ENCODE peak calls at places on chromosomes 11 and 22, in ten cellular contexts. S is stomach, O is transverse colon, J is upper lobe of left lung, D is tibial nerve, W is ovary, H is A549, A is GM12878, Z is sigmoid colon, C is K562. Y is an unnamed sample.

GRCh38 chr11:44622721-44623258 is 57.3 kb downstream of the CD82 start:
- DNase-seq in S (peak; percentile 10), O (no peak), J (no peak), D (no peak), W (peak; percentile 10), H (no peak), A (no peak), Z (peak; percentile 46), C (no peak), Y (peak; percentile 50)

GRCh38 chr11:35321532-35322320 is 97.6 kb downstream of the SLC1A2 start:
- DNase-seq in S (no peak), O (no peak), J (no peak), D (no peak), W (no peak), H (no peak), A (no peak), Z (no peak), C (no peak), Y (no peak)

GRCh38 chr22:42202048-42202447 is 68.4 kb downstream of the TCF20 start:
- DNase-seq in S (no peak), O (no peak), J (no peak), D (no peak), W (no peak), H (no peak), A (no peak), Z (no peak), C (no peak), Y (no peak)

GRCh38 chr11:104476454-104476853 is 312.5 kb upstream of the PDGFD start:
- DNase-seq in S (no peak), O (no peak), J (no peak), D (no peak), W (no peak), H (no peak), A (no peak), Z (no peak), C (no peak), Y (no peak)

GRCh38 chr11:75768112-75768908 is at the start of gene DGAT2:
- DNase-seq in S (peak; percentile 82), O (peak; percentile 80), J (peak; percentile 97), D (peak; percentile 29), W (peak; percentile 78), H (peak; percentile 73), A (peak; percentile 47), Z (peak; percentile 76), C (peak; percentile 94), Y (peak; percentile 85)

GRCh38 chr11:69948256-69949141 is 129.3 kb upstream of the FGF3 start:
- DNase-seq in S (peak; percentile 65), O (peak; percentile 48), J (no peak), D (no peak), W (no peak), H (peak; percentile 83), A (no peak), Z (no peak), C (peak; percentile 91), Y (no peak)

GRCh38 chr11:131815631-131816030 is 445.2 kb downstream of the NTM start:
- DNase-seq in S (no peak), O (no peak), J (peak; percentile 44), D (no peak), W (no peak), H (no peak), A (no peak), Z (no peak), C (no peak), Y (no peak)

GRCh38 chr11:104918113-104918824 is 20.0 kb upstream of the CASP12 start:
- DNase-seq in S (no peak), O (no peak), J (no peak), D (no peak), W (no peak), H (no peak), A (no peak), Z (no peak), C (no peak), Y (no peak)

GRCh38 chr11:76206327-76207081 is at the start of gene WNT11:
- DNase-seq in S (peak; percentile 71), O (peak; percentile 82), J (peak; percentile 93), D (no peak), W (peak; percentile 65), H (peak; percentile 35), A (no peak), Z (no peak), C (peak; percentile 85), Y (no peak)

GRCh38 chr11:32893091-32893946 is 708 bp downstream of the QSER1 start:
- DNase-seq in S (peak; percentile 43), O (peak; percentile 55), J (peak; percentile 92), D (peak; percentile 29), W (peak; percentile 79), H (peak; percentile 65), A (no peak), Z (peak; percentile 68), C (peak; percentile 84), Y (peak; percentile 75)

GRCh38 chr11:126712017-126712625 is 288.4 kb downstream of the KIRREL3 start:
- DNase-seq in S (no peak), O (no peak), J (peak; percentile 57), D (no peak), W (no peak), H (no peak), A (no peak), Z (no peak), C (peak; percentile 31), Y (no peak)

GRCh38 chr22:35697142-35697541 is 20.5 kb upstream of the APOL5 start:
- DNase-seq in S (no peak), O (no peak), J (peak; percentile 8), D (no peak), W (no peak), H (no peak), A (no peak), Z (no peak), C (no peak), Y (no peak)

GRCh38 chr22:50728523-50728931 is 9.5 kb upstream of the ACR start:
- DNase-seq in S (no peak), O (no peak), J (no peak), D (peak; percentile 2), W (no peak), H (no peak), A (no peak), Z (peak; percentile 58), C (no peak), Y (peak; percentile 48)

GRCh38 chr22:50729391-50730012 is 8.5 kb upstream of the ACR start:
- DNase-seq in S (no peak), O (peak; percentile 30), J (no peak), D (peak; percentile 9), W (peak; percentile 7), H (no peak), A (no peak), Z (peak; percentile 59), C (no peak), Y (peak; percentile 67)

GRCh38 chr22:50730941-50731661 is 6.9 kb upstream of the ACR start:
- DNase-seq in S (no peak), O (no peak), J (peak; percentile 84), D (peak; percentile 12), W (peak; percentile 18), H (no peak), A (no peak), Z (no peak), C (no peak), Y (peak; percentile 78)

GRCh38 chr22:50731811-50732624 is 6.0 kb upstream of the ACR start:
- DNase-seq in S (peak; percentile 60), O (peak; percentile 55), J (peak; percentile 85), D (peak; percentile 15), W (peak; percentile 31), H (peak; percentile 45), A (no peak), Z (no peak), C (peak; percentile 70), Y (peak; percentile 60)

DNA sequence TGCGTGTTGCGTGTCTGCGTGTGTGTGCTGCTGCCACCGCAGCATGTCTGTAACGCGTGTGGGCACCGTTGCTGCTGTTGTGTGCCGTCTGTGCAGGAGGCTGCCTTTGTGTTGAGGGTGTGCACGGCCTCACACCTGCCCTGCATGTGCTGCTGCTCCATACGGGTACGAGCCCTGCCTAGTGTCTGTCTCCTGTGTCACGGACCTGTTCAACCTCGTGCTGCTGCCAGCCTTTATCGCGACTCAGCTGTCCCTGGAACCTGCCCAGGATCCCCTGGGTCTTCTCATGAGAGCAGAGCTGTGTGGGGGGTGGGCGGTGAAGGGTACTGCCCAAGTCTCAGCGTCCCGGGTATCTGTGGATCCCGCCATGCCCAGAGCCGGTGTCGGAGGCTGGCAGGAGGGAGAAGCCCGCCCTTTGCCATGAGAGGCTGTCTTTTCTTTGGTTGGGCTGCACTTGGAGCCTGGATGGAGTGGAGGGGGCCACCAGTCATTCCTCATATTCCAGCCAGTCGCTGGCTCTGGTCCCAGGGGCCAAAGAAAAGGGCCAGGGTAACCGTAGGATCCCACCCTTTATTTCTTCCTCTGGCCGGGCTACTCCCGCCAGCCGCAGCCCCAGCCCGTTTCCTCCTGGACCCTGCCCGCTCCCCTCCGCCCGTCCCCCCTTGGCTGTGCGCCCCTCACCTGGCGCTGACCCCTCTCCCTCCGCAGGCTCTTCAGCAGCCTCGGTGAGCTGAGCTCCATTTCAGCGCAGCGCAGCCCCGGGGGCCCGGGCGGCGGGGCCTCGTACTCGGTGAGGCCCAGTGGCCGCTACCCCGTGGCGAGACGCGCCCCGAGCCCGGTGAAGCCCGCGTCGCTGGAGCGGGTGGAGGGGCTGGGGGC is 7.8 kb upstream of the ACR start:
- DNase-seq in S (no peak), O (peak; percentile 4), J (peak; percentile 84), D (peak; percentile 11), W (peak; percentile 14), H (no peak), A (no peak), Z (peak; percentile 55), C (no peak), Y (peak; percentile 60)
- TF ChIP-seq EP300 in S (no peak), O (no peak), J (no peak), D (no peak), W (no peak), H (no peak), A (no peak), Z (no peak), C (no peak), Y (no peak)

GRCh38 chr11:116500833-116501622 is 271.8 kb downstream of the BUD13 start:
- DNase-seq in S (no peak), O (no peak), J (peak; percentile 27), D (no peak), W (no peak), H (no peak), A (no peak), Z (no peak), C (no peak), Y (peak; percentile 52)
- TF ChIP-seq EP300 in S (no peak), O (no peak), J (no peak), D (no peak), W (no peak), H (no peak), A (no peak), Z (no peak), C (no peak), Y (no peak)

GRCh38 chr11:109015283-109015682 is 350.4 kb downstream of the DDX10 start:
- DNase-seq in S (no peak), O (no peak), J (no peak), D (no peak), W (no peak), H (no peak), A (no peak), Z (no peak), C (no peak), Y (no peak)
- TF ChIP-seq EP300 in S (no peak), O (no peak), J (no peak), D (no peak), W (no peak), H (no peak), A (no peak), Z (no peak), C (no peak), Y (no peak)

DNA sequence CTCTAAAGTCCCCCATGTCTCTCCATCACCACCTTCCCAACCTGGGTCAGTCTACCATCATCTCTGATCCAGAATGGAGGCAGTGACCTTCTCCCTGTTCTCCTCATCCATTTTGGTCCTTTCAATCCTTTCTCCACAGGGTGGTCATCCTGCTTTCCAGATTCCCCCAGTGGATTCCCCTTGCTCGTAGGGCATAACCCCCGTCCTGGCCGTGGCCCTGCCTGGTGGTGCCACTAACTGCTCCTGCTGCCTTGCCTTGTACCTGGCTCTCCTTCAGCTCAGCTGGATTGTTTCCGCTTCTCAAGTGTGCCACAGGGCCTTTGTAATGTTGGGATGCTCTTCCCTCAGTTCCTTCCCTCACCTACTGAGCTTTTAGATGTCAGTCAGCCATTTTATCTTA is 81.6 kb downstream of the MYO7A start:
- DNase-seq in S (no peak), O (no peak), J (no peak), D (no peak), W (no peak), H (no peak), A (no peak), Z (no peak), C (no peak), Y (no peak)
- TF ChIP-seq EP300 in S (no peak), O (no peak), J (no peak), D (no peak), W (no peak), H (no peak), A (no peak), Z (no peak), C (no peak), Y (no peak)

Y was measured in suprapubic skin.